ENCODE peak calls at places on chromosomes 12 and 14, in seven cellular contexts. M, Z, G, N, L, J and X are unnamed samples.

GRCh38 chr12:84463756-84464495 is 448.7 kb downstream of the SLC6A15 start:
- DNase-seq in M (no peak), J (no peak), Z (no peak), L (no peak), N (no peak), G (no peak), X (no peak)

GRCh38 chr12:128661216-128661550 is 162.6 kb downstream of the SLC15A4 start:
- DNase-seq in L (no peak), G (no peak), J (no peak), Z (no peak), M (no peak), N (no peak), X (no peak)

GRCh38 chr12:11568762-11569478 is 80.6 kb upstream of the ETV6 start:
- DNase-seq in N (no peak), J (no peak), Z (no peak), G (no peak), L (no peak), M (no peak), X (peak)

GRCh38 chr12:57389033-57389432 is 41.8 kb downstream of the R3HDM2 start:
- DNase-seq in L (peak), M (peak), J (no peak), Z (no peak), G (peak), N (peak), X (no peak)

GRCh38 chr14:76268013-76268376 is 107.9 kb upstream of the ESRRB start:
- DNase-seq in L (no peak), G (no peak), Z (no peak), J (no peak), N (no peak), M (no peak), X (no peak)

GRCh38 chr14:28635387-28635786 is 131.2 kb upstream of the FOXG1 start:
- DNase-seq in L (peak), M (peak), N (peak), J (no peak), Z (no peak), G (peak), X (no peak)

GRCh38 chr12:122356192-122356635 is 66.3 kb downstream of the CLIP1 start:
- DNase-seq in M (peak), J (peak), Z (no peak), N (peak), G (peak), L (peak), X (peak)

GRCh38 chr14:62378057-62378456 is 615.8 kb downstream of the SNAPC1 start:
- DNase-seq in L (no peak), G (no peak), J (no peak), Z (no peak), M (no peak), N (no peak), X (no peak)

GRCh38 chr12:27332407-27333310 is at the start of gene BMAL2:
- DNase-seq in J (peak), L (peak), M (peak), Z (peak), G (peak), N (peak), X (peak)

GRCh38 chr14:74962059-74962458 is 6.7 kb upstream of the PGF start:
- DNase-seq in L (no peak), M (no peak), J (no peak), N (no peak), G (no peak), Z (no peak), X (no peak)

GRCh38 chr12:30796891-30797371 is 42.2 kb upstream of the CAPRIN2 start:
- DNase-seq in M (peak), Z (no peak), L (peak), G (peak), J (no peak), N (peak), X (no peak)

GRCh38 chr12:2902287-2902880 is 11.7 kb downstream of the TULP3 start:
- DNase-seq in J (no peak), N (no peak), M (peak), Z (no peak), L (peak), G (no peak), X (no peak)

GRCh38 chr12:123445388-123446344 is 9.2 kb upstream of the RILPL2 start:
- DNase-seq in L (peak), M (peak), G (no peak), J (no peak), Z (peak), N (peak), X (no peak)

GRCh38 chr12:64635356-64635998 is 25.2 kb downstream of the RASSF3 start:
- DNase-seq in L (no peak), J (no peak), N (no peak), Z (no peak), M (no peak), G (no peak), X (no peak)

GRCh38 chr14:23130875-23131274 is 11.8 kb upstream of the CEBPE start:
- DNase-seq in L (peak), Z (no peak), M (peak), N (no peak), J (no peak), G (no peak), X (no peak)

GRCh38 chr14:89164168-89165074 is 252.6 kb downstream of the FOXN3 start:
- DNase-seq in N (no peak), Z (no peak), G (no peak), L (no peak), M (no peak), J (no peak), X (peak)

GRCh38 chr14:98208943-98209342 is 1063.1 kb downstream of the BCL11B start:
- DNase-seq in G (no peak), J (no peak), Z (no peak), N (no peak), L (no peak), M (no peak), X (no peak)

GRCh38 chr12:125065753-125066570 is 727 bp downstream of the AACS start:
- DNase-seq in J (no peak), L (no peak), Z (peak), M (no peak), G (no peak), N (peak), X (no peak)

GRCh38 chr12:19971396-19971802 is 396.9 kb upstream of the PDE3A start:
- DNase-seq in M (peak), L (peak), Z (no peak), G (no peak), N (no peak), J (no peak), X (no peak)

GRCh38 chr14:31696378-31696777 is 135.2 kb downstream of the NUBPL start:
- DNase-seq in M (no peak), G (no peak), N (no peak), L (no peak), Z (no peak), J (no peak), X (no peak)

GRCh38 chr12:94198469-94198868 is 50.1 kb downstream of the PLXNC1 start:
- DNase-seq in N (no peak), J (no peak), M (no peak), Z (no peak), G (no peak), L (no peak), X (no peak)

GRCh38 chr12:10069099-10069498 is 29.7 kb downstream of the CLEC1A start:
- DNase-seq in G (no peak), Z (no peak), L (peak), J (no peak), N (no peak), M (no peak), X (no peak)

GRCh38 chr14:35159742-35160409 is 37.5 kb downstream of the PRORP start:
- DNase-seq in Z (no peak), L (peak), G (peak), N (peak), M (peak), J (no peak), X (no peak)

GRCh38 chr12:55743131-55743921 is 404 bp downstream of the GDF11 start:
- DNase-seq in L (peak), J (peak), M (peak), G (peak), Z (peak), N (peak), X (peak)

GRCh38 chr14:94036328-94037167 is 10.4 kb downstream of the OTUB2 start:
- DNase-seq in L (peak), Z (peak), G (peak), M (peak), J (peak), N (peak), X (peak)

GRCh38 chr14:28375295-28375694 is 391.3 kb upstream of the FOXG1 start:
- DNase-seq in N (peak), L (peak), M (peak), G (peak), Z (no peak), J (no peak), X (no peak)

GRCh38 chr14:21525995-21526671 is at the start of gene SALL2:
- DNase-seq in L (peak), Z (peak), M (peak), G (no peak), J (peak), N (peak), X (peak)

GRCh38 chr14:72792051-72792788 is 101.7 kb downstream of the DPF3 start:
- DNase-seq in L (no peak), G (no peak), N (no peak), M (no peak), J (no peak), Z (peak), X (no peak)

GRCh38 chr12:104782296-104782695 is 175.8 kb downstream of the SLC41A2 start:
- DNase-seq in G (no peak), M (no peak), Z (no peak), J (no peak), N (no peak), L (no peak), X (no peak)

GRCh38 chr12:41061189-41061588 is 126.9 kb upstream of the PDZRN4 start:
- DNase-seq in J (no peak), G (no peak), L (no peak), N (no peak), Z (no peak), M (no peak), X (no peak)

GRCh38 chr14:77249286-77249685 is 21.7 kb downstream of the NGB start:
- DNase-seq in G (no peak), J (no peak), N (no peak), L (no peak), Z (no peak), M (no peak), X (no peak)

GRCh38 chr14:75295491-75296338 is 17.1 kb downstream of the FOS start:
- DNase-seq in M (peak), L (peak), Z (peak), J (peak), N (peak), G (peak), X (peak)

GRCh38 chr12:93336344-93336743 is 41.4 kb upstream of the NUDT4 start:
- DNase-seq in N (no peak), L (peak), Z (no peak), G (peak), M (peak), J (no peak), X (no peak)

GRCh38 chr12:127013222-127013621 is 1253.7 kb upstream of the TMEM132C start:
- DNase-seq in N (no peak), L (no peak), M (no peak), J (no peak), Z (no peak), G (no peak), X (no peak)

GRCh38 chr14:77124345-77125274 is 17.0 kb downstream of the ZDHHC22 start:
- DNase-seq in L (peak), J (peak), N (peak), G (peak), Z (peak), M (peak), X (peak)

GRCh38 chr12:42281281-42281680 is 43.2 kb upstream of the YAF2 start:
- DNase-seq in G (no peak), M (no peak), Z (no peak), J (no peak), N (no peak), L (no peak), X (no peak)

GRCh38 chr12:118151755-118152154 is 15.8 kb downstream of the PEBP1 start:
- DNase-seq in L (no peak), J (no peak), Z (no peak), G (no peak), N (no peak), M (no peak), X (no peak)

GRCh38 chr14:69287096-69287991 is 27.4 kb downstream of the GALNT16 start:
- DNase-seq in L (no peak), M (no peak), N (peak), J (no peak), G (no peak), Z (no peak), X (no peak)

GRCh38 chr14:53517276-53517960 is 364.3 kb upstream of the DDHD1 start:
- DNase-seq in M (no peak), N (no peak), L (no peak), Z (no peak), J (no peak), G (peak), X (no peak)

DNA sequence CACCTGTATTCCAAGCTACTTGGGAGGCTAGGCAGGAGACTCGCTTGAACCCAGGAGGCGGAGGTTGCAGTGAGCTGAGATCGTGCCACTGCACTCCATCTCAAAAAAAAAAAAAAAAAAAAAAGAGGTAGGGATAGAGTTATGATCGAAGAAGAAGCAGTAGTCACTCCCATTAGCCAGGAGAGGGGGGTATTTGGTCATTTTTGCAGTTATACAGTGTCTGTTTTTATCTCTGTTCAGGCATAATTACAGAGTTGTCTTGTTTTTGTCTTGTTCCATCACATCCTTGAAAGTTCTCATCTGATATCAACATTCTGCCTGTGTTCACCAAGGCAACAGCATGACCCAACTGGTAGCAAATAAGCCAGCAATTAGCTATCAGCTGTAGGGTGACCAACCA is 98.5 kb upstream of the TMPO start:
- DNase-seq in Z (no peak), J (no peak), M (peak), N (peak), G (peak), L (peak), X (no peak)
- TF ChIP-seq CTCF in Z (peak), J (no peak), M (peak), N (peak), G (peak), L (peak), X (no peak)

DNA sequence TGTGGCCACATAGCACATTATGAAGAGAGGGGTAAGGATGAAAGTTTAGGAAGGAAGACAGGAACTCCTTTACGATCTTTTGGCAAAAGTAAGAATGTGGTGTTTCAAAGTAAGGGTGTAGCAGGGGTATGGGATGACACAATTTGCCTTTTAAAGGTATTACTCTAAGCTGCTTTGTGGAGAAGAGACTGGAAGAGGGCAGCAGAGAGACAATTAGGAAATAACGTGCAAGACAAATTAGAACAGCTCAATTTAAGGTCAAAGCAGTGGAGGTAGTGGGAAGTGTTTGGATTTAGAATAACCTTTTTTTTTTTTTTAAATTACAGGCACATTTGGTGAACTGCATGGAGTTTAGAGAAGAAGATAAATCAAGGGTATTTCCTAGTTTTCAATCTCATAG is 342.6 kb downstream of the NOVA1 start:
- DNase-seq in J (no peak), Z (no peak), L (peak), N (peak), M (peak), G (no peak), X (no peak)
- TF ChIP-seq CTCF in J (no peak), Z (peak), L (peak), N (peak), M (peak), G (no peak), X (no peak)

GRCh38 chr12:111297703-111298426 is 71.0 kb downstream of the PHETA1 start:
- DNase-seq in M (no peak), G (no peak), Z (no peak), J (no peak), N (no peak), L (no peak), X (no peak)
- TF ChIP-seq CTCF in M (no peak), G (no peak), Z (no peak), J (no peak), N (no peak), L (no peak), X (no peak)

GRCh38 chr12:121003650-121004049 is 12.6 kb downstream of the C12orf43 start:
- DNase-seq in N (no peak), L (no peak), Z (no peak), M (no peak), J (no peak), G (no peak), X (no peak)
- TF ChIP-seq CTCF in N (peak), L (no peak), Z (no peak), M (no peak), J (no peak), G (no peak), X (no peak)